ENCODE peak calls at places on chromosomes 13 and 19, in seven cellular contexts. One of them, this sample, is unnamed.

GRCh38 chr13:27289016-27289665 is 18.5 kb downstream of the RASL11A start:
- DNase-seq in SK-N-SH: no peak
- DNase-seq in GM23338: no peak
- DNase-seq in GM23248: no peak
- DNase-seq in neural progenitor cell: no peak
- DNase-seq in HCT116: no peak
- DNase-seq in PC-3: no peak
- DNase-seq in this sample: no peak

GRCh38 chr19:55165952-55166529 is 372 bp downstream of the DNAAF3 start:
- DNase-seq in SK-N-SH: peak
- DNase-seq in GM23338: peak
- DNase-seq in GM23248: peak
- DNase-seq in neural progenitor cell: peak
- DNase-seq in HCT116: peak
- DNase-seq in PC-3: peak
- DNase-seq in this sample: peak

GRCh38 chr19:5864013-5864720 is 6.2 kb downstream of the FUT5 start:
- DNase-seq in SK-N-SH: peak
- DNase-seq in GM23338: no peak
- DNase-seq in GM23248: no peak
- DNase-seq in neural progenitor cell: no peak
- DNase-seq in HCT116: no peak
- DNase-seq in PC-3: no peak
- DNase-seq in this sample: no peak

GRCh38 chr19:17125728-17126677 is 50.4 kb downstream of the MYO9B start:
- DNase-seq in SK-N-SH: peak
- DNase-seq in GM23338: peak
- DNase-seq in GM23248: peak
- DNase-seq in neural progenitor cell: no peak
- DNase-seq in HCT116: no peak
- DNase-seq in PC-3: no peak
- DNase-seq in this sample: peak

GRCh38 chr13:103573446-103573845 is 507.2 kb upstream of the SLC10A2 start:
- DNase-seq in SK-N-SH: no peak
- DNase-seq in GM23338: peak
- DNase-seq in GM23248: no peak
- DNase-seq in neural progenitor cell: no peak
- DNase-seq in HCT116: no peak
- DNase-seq in PC-3: no peak
- DNase-seq in this sample: no peak

GRCh38 chr19:51503428-51503827 is 1.8 kb upstream of the SIGLEC12 start:
- DNase-seq in SK-N-SH: no peak
- DNase-seq in GM23338: no peak
- DNase-seq in GM23248: no peak
- DNase-seq in neural progenitor cell: no peak
- DNase-seq in HCT116: no peak
- DNase-seq in PC-3: no peak
- DNase-seq in this sample: no peak

GRCh38 chr19:30060872-30061556 is 119.0 kb downstream of the URI1 start:
- DNase-seq in SK-N-SH: peak
- DNase-seq in GM23338: no peak
- DNase-seq in GM23248: no peak
- DNase-seq in neural progenitor cell: no peak
- DNase-seq in HCT116: no peak
- DNase-seq in PC-3: no peak
- DNase-seq in this sample: no peak

GRCh38 chr19:30214651-30215051 is 157.5 kb upstream of the ZNF536 start:
- DNase-seq in SK-N-SH: no peak
- DNase-seq in GM23338: no peak
- DNase-seq in GM23248: peak
- DNase-seq in neural progenitor cell: no peak
- DNase-seq in HCT116: no peak
- DNase-seq in PC-3: peak
- DNase-seq in this sample: peak

GRCh38 chr13:84645196-84646071 is 763.2 kb upstream of the SLITRK1 start:
- DNase-seq in SK-N-SH: no peak
- DNase-seq in GM23338: no peak
- DNase-seq in GM23248: peak
- DNase-seq in neural progenitor cell: no peak
- DNase-seq in HCT116: no peak
- DNase-seq in PC-3: no peak
- DNase-seq in this sample: no peak

GRCh38 chr19:16594681-16595091 is 22.5 kb upstream of the SLC35E1 start:
- DNase-seq in SK-N-SH: no peak
- DNase-seq in GM23338: no peak
- DNase-seq in GM23248: no peak
- DNase-seq in neural progenitor cell: no peak
- DNase-seq in HCT116: no peak
- DNase-seq in PC-3: no peak
- DNase-seq in this sample: no peak

GRCh38 chr13:60155978-60156377 is 7.8 kb downstream of the DIAPH3 start:
- DNase-seq in SK-N-SH: no peak
- DNase-seq in GM23338: peak
- DNase-seq in GM23248: peak
- DNase-seq in neural progenitor cell: no peak
- DNase-seq in HCT116: no peak
- DNase-seq in PC-3: no peak
- DNase-seq in this sample: no peak

GRCh38 chr19:16200038-16200775 is 2.5 kb downstream of the AP1M1 start:
- DNase-seq in SK-N-SH: no peak
- DNase-seq in GM23338: peak
- DNase-seq in GM23248: peak
- DNase-seq in neural progenitor cell: no peak
- DNase-seq in HCT116: no peak
- DNase-seq in PC-3: no peak
- DNase-seq in this sample: no peak

GRCh38 chr13:50531917-50532899 is 311.3 kb downstream of the DLEU7 start:
- DNase-seq in SK-N-SH: peak
- DNase-seq in GM23338: no peak
- DNase-seq in GM23248: peak
- DNase-seq in neural progenitor cell: no peak
- DNase-seq in HCT116: peak
- DNase-seq in PC-3: peak
- DNase-seq in this sample: peak

GRCh38 chr19:33062902-33063301 is 1.8 kb downstream of the RHPN2 start:
- DNase-seq in SK-N-SH: no peak
- DNase-seq in GM23338: no peak
- DNase-seq in GM23248: no peak
- DNase-seq in neural progenitor cell: no peak
- DNase-seq in HCT116: no peak
- DNase-seq in PC-3: no peak
- DNase-seq in this sample: no peak

GRCh38 chr19:33063356-33064116 is 1.2 kb downstream of the RHPN2 start:
- DNase-seq in SK-N-SH: peak
- DNase-seq in GM23338: peak
- DNase-seq in GM23248: no peak
- DNase-seq in neural progenitor cell: peak
- DNase-seq in HCT116: no peak
- DNase-seq in PC-3: peak
- DNase-seq in this sample: peak

GRCh38 chr19:33066543-33066942 is 1.9 kb upstream of the RHPN2 start:
- DNase-seq in SK-N-SH: no peak
- DNase-seq in GM23338: no peak
- DNase-seq in GM23248: no peak
- DNase-seq in neural progenitor cell: no peak
- DNase-seq in HCT116: no peak
- DNase-seq in PC-3: no peak
- DNase-seq in this sample: no peak

GRCh38 chr19:33064778-33065550 is at the start of gene RHPN2:
- DNase-seq in SK-N-SH: peak
- DNase-seq in GM23338: peak
- DNase-seq in GM23248: peak
- DNase-seq in neural progenitor cell: peak
- DNase-seq in HCT116: peak
- DNase-seq in PC-3: peak
- DNase-seq in this sample: peak

GRCh38 chr19:33064117-33064777 is 441 bp downstream of the RHPN2 start:
- DNase-seq in SK-N-SH: peak
- DNase-seq in GM23338: peak
- DNase-seq in GM23248: peak
- DNase-seq in neural progenitor cell: no peak
- DNase-seq in HCT116: no peak
- DNase-seq in PC-3: peak
- DNase-seq in this sample: peak
- TF ChIP-seq EZH2phosphoT487 in SK-N-SH: no peak
- TF ChIP-seq EZH2phosphoT487 in GM23338: no peak
- TF ChIP-seq EZH2phosphoT487 in GM23248: no peak
- TF ChIP-seq EZH2phosphoT487 in neural progenitor cell: no peak
- TF ChIP-seq EZH2phosphoT487 in HCT116: no peak
- TF ChIP-seq EZH2phosphoT487 in PC-3: no peak
- TF ChIP-seq EZH2phosphoT487 in this sample: no peak

GRCh38 chr13:92743992-92744391 is 482.6 kb upstream of the GPC6 start:
- DNase-seq in SK-N-SH: no peak
- DNase-seq in GM23338: no peak
- DNase-seq in GM23248: no peak
- DNase-seq in neural progenitor cell: no peak
- DNase-seq in HCT116: no peak
- DNase-seq in PC-3: no peak
- DNase-seq in this sample: no peak

GRCh38 chr13:92739306-92739818 is 487.2 kb upstream of the GPC6 start:
- DNase-seq in SK-N-SH: no peak
- DNase-seq in GM23338: no peak
- DNase-seq in GM23248: no peak
- DNase-seq in neural progenitor cell: no peak
- DNase-seq in HCT116: no peak
- DNase-seq in PC-3: no peak
- DNase-seq in this sample: no peak

DNA sequence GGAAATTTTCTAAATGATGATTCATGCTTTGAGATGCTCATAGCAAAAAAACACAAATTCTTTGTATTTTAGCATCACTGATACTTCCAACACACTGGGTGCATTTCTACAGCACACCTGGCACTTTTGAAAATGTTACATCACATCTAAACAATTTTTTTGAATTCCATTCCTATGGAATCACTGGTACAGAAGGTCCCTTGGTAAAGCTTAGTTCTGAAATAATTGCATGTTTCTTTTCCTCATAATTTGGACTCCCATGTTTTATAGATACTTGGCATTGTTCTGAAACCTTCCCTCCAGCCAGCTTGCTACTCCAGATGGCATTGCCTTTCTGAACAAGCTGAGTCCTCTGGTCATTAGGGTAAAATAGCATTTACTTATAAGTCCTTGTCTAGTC is 481.4 kb upstream of the GPC6 start:
- DNase-seq in SK-N-SH: no peak
- DNase-seq in GM23338: no peak
- DNase-seq in GM23248: no peak
- DNase-seq in neural progenitor cell: no peak
- DNase-seq in HCT116: no peak
- DNase-seq in PC-3: peak
- DNase-seq in this sample: no peak
- TF ChIP-seq EZH2phosphoT487 in SK-N-SH: no peak
- TF ChIP-seq EZH2phosphoT487 in GM23338: no peak
- TF ChIP-seq EZH2phosphoT487 in GM23248: no peak
- TF ChIP-seq EZH2phosphoT487 in neural progenitor cell: no peak
- TF ChIP-seq EZH2phosphoT487 in HCT116: no peak
- TF ChIP-seq EZH2phosphoT487 in PC-3: no peak
- TF ChIP-seq EZH2phosphoT487 in this sample: no peak

GRCh38 chr13:62682788-62683187 is 1267.1 kb upstream of the PCDH20 start:
- DNase-seq in SK-N-SH: no peak
- DNase-seq in GM23338: no peak
- DNase-seq in GM23248: no peak
- DNase-seq in neural progenitor cell: no peak
- DNase-seq in HCT116: no peak
- DNase-seq in PC-3: peak
- DNase-seq in this sample: no peak

GRCh38 chr13:62678039-62678438 is 1262.4 kb upstream of the PCDH20 start:
- DNase-seq in SK-N-SH: no peak
- DNase-seq in GM23338: no peak
- DNase-seq in GM23248: no peak
- DNase-seq in neural progenitor cell: no peak
- DNase-seq in HCT116: no peak
- DNase-seq in PC-3: no peak
- DNase-seq in this sample: peak
- TF ChIP-seq EZH2phosphoT487 in SK-N-SH: no peak
- TF ChIP-seq EZH2phosphoT487 in GM23338: no peak
- TF ChIP-seq EZH2phosphoT487 in GM23248: no peak
- TF ChIP-seq EZH2phosphoT487 in neural progenitor cell: no peak
- TF ChIP-seq EZH2phosphoT487 in HCT116: no peak
- TF ChIP-seq EZH2phosphoT487 in PC-3: no peak
- TF ChIP-seq EZH2phosphoT487 in this sample: no peak

GRCh38 chr19:4297901-4298771 is 4.1 kb downstream of the TMIGD2 start:
- DNase-seq in SK-N-SH: no peak
- DNase-seq in GM23338: peak
- DNase-seq in GM23248: no peak
- DNase-seq in neural progenitor cell: peak
- DNase-seq in HCT116: no peak
- DNase-seq in PC-3: no peak
- DNase-seq in this sample: no peak

GRCh38 chr19:4294389-4294788 is 7.8 kb downstream of the TMIGD2 start:
- DNase-seq in SK-N-SH: peak
- DNase-seq in GM23338: peak
- DNase-seq in GM23248: no peak
- DNase-seq in neural progenitor cell: no peak
- DNase-seq in HCT116: no peak
- DNase-seq in PC-3: no peak
- DNase-seq in this sample: no peak

GRCh38 chr19:4298772-4299550 is 3.2 kb downstream of the TMIGD2 start:
- DNase-seq in SK-N-SH: no peak
- DNase-seq in GM23338: no peak
- DNase-seq in GM23248: no peak
- DNase-seq in neural progenitor cell: no peak
- DNase-seq in HCT116: no peak
- DNase-seq in PC-3: no peak
- DNase-seq in this sample: no peak

GRCh38 chr19:4292515-4292914 is 9.7 kb downstream of the TMIGD2 start:
- DNase-seq in SK-N-SH: no peak
- DNase-seq in GM23338: no peak
- DNase-seq in GM23248: no peak
- DNase-seq in neural progenitor cell: no peak
- DNase-seq in HCT116: no peak
- DNase-seq in PC-3: no peak
- DNase-seq in this sample: no peak

DNA sequence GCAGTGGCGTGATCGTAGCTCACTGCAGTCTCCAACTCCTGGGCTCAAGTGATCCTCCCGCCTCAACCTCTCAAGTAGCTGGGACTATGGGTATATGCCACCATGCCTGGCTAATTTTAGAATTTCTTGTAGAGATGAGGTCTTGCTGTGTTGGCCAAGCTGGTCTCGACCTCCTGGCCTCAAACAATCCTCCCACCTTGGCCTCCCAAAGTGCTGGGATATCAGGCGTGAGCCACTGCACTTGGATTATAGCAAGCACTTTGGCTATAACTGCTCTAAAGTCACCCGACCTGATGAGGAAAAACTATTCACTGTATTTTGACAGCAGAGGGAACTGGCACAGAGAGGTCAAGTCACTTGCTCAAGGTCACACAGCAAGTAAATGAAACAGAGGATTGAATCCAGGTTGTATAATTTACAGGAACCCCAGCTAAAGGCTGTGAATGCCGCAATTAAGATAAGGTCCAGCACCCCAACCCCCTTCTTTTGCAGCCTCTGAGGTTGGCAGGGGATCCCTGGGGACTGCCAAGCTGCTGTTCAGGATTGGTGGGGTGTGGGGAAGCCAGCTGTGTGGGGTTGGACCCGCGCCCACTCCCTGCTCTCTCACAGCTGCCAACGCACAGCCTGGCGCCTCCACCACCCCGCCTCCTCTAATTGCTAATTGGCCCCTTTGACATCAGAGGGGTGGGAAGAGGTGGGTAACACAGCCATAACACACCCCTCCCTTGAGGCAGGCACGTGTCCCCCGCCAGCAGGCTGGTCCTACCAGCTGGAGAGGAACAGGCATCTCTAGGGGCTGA is 6.0 kb downstream of the TMIGD2 start:
- DNase-seq in SK-N-SH: peak
- DNase-seq in GM23338: peak
- DNase-seq in GM23248: no peak
- DNase-seq in neural progenitor cell: no peak
- DNase-seq in HCT116: no peak
- DNase-seq in PC-3: no peak
- DNase-seq in this sample: peak
- TF ChIP-seq EZH2phosphoT487 in SK-N-SH: no peak
- TF ChIP-seq EZH2phosphoT487 in GM23338: no peak
- TF ChIP-seq EZH2phosphoT487 in GM23248: no peak
- TF ChIP-seq EZH2phosphoT487 in neural progenitor cell: no peak
- TF ChIP-seq EZH2phosphoT487 in HCT116: no peak
- TF ChIP-seq EZH2phosphoT487 in PC-3: no peak
- TF ChIP-seq EZH2phosphoT487 in this sample: no peak